ENCODE peak calls at places on chromosomes 7 and 10, in ten cellular contexts. A, J, P, S, D, F, H, X, N and V are unnamed samples.

GRCh38 chr7:78218051-78218450 is 419.5 kb downstream of the PHTF2 start:
- DNase-seq in A (no peak), J (peak; percentile 1), P (no peak), S (peak; percentile 89), D (no peak), F (no peak), H (no peak), X (no peak), N (no peak), V (no peak)

GRCh38 chr7:35371221-35371620 is 117.3 kb upstream of the TBX20 start:
- DNase-seq in A (no peak), J (no peak), P (no peak), S (no peak), D (no peak), F (no peak), H (no peak), X (no peak), N (no peak), V (no peak)

GRCh38 chr10:104766341-104766740 is 125.3 kb downstream of the SORCS3 start:
- DNase-seq in A (no peak), J (peak; percentile 39), P (no peak), S (peak; percentile 55), D (peak; percentile 9), F (no peak), H (no peak), X (peak; percentile 15), N (no peak), V (peak; percentile 43)

GRCh38 chr10:32982293-32982709 is 24.3 kb upstream of the ITGB1 start:
- DNase-seq in A (no peak), J (peak; percentile 89), P (no peak), S (peak; percentile 94), D (no peak), F (no peak), H (peak; percentile 19), X (peak; percentile 65), N (no peak), V (peak; percentile 93)

GRCh38 chr7:106952658-106953231 is 87.7 kb downstream of the PIK3CG start:
- DNase-seq in A (no peak), J (peak; percentile 46), P (no peak), S (no peak), D (peak; percentile 42), F (no peak), H (no peak), X (no peak), N (no peak), V (no peak)

GRCh38 chr10:78741541-78741940 is 327.2 kb upstream of the ZMIZ1 start:
- DNase-seq in A (no peak), J (no peak), P (no peak), S (peak; percentile 85), D (no peak), F (no peak), H (peak; percentile 45), X (peak; percentile 34), N (no peak), V (peak; percentile 65)

GRCh38 chr7:99258501-99258900 is 14.1 kb upstream of the MYH16 start:
- DNase-seq in A (no peak), J (peak; percentile 46), P (no peak), S (peak; percentile 23), D (no peak), F (no peak), H (no peak), X (no peak), N (no peak), V (no peak)

GRCh38 chr7:29277436-29278215 is 83.1 kb downstream of the CHN2 start:
- DNase-seq in A (no peak), J (no peak), P (no peak), S (no peak), D (no peak), F (no peak), H (no peak), X (no peak), N (peak; percentile 24), V (no peak)

GRCh38 chr10:121154310-121154709 is 303.1 kb downstream of the WDR11 start:
- DNase-seq in A (no peak), J (peak; percentile 30), P (no peak), S (no peak), D (no peak), F (no peak), H (no peak), X (no peak), N (no peak), V (no peak)

GRCh38 chr7:158572000-158572828 is 15.4 kb downstream of the PTPRN2 start:
- DNase-seq in A (no peak), J (no peak), P (no peak), S (peak; percentile 4), D (peak; percentile 40), F (peak; percentile 66), H (no peak), X (no peak), N (peak; percentile 27), V (no peak)

GRCh38 chr7:50121269-50121668 is 28.2 kb upstream of the ZPBP start:
- DNase-seq in A (no peak), J (no peak), P (no peak), S (no peak), D (no peak), F (no peak), H (no peak), X (no peak), N (no peak), V (no peak)

GRCh38 chr7:129635300-129636029 is 23.9 kb downstream of the NRF1 start:
- DNase-seq in A (peak; percentile 57), J (peak; percentile 62), P (no peak), S (peak; percentile 79), D (peak; percentile 81), F (peak; percentile 88), H (peak; percentile 76), X (peak; percentile 70), N (peak; percentile 73), V (peak; percentile 72)
- TF ChIP-seq CTCF in A (peak; percentile 79), J (peak; percentile 93), P (peak; percentile 88), S (peak; percentile 97), D (peak; percentile 68), F (peak; percentile 99), H (peak; percentile 81), X (peak; percentile 96), N (peak; percentile 84), V (peak; percentile 93)

GRCh38 chr7:87342231-87342630 is 3.2 kb upstream of the CROT start:
- DNase-seq in A (no peak), J (no peak), P (no peak), S (no peak), D (no peak), F (no peak), H (no peak), X (no peak), N (no peak), V (peak; percentile 6)

GRCh38 chr7:87347207-87347606 is 1.7 kb downstream of the CROT start:
- DNase-seq in A (no peak), J (no peak), P (no peak), S (no peak), D (no peak), F (no peak), H (no peak), X (no peak), N (no peak), V (no peak)

GRCh38 chr7:87345166-87345927 is at the start of gene CROT:
- DNase-seq in A (peak; percentile 97), J (peak; percentile 92), P (peak; percentile 59), S (peak; percentile 90), D (peak; percentile 97), F (peak; percentile 96), H (peak; percentile 97), X (peak; percentile 75), N (peak; percentile 91), V (peak; percentile 95)

GRCh38 chr7:87345962-87346371 is 503 bp downstream of the CROT start:
- DNase-seq in A (no peak), J (peak; percentile 41), P (no peak), S (no peak), D (no peak), F (no peak), H (peak; percentile 9), X (no peak), N (no peak), V (peak; percentile 9)

DNA sequence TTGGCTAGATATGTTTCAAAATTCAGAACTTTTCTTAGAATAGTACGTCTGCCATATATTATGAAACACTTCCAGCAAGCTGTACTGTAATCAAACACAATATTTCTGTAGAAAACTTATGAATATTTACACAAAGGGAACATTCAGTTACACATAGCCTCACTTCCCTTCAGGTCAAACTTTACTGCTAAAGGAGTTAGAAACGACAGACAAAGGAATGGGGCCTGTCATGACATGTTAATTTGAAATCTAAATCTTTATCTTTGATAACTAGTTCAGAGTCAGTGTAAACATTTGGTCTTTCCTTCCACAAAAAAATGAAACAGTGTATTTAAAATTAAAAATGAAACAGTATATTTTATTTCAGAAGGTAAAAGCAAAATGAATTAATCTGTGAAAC is 1.0 kb upstream of the CROT start:
- DNase-seq in A (no peak), J (peak; percentile 58), P (no peak), S (no peak), D (no peak), F (peak; percentile 16), H (no peak), X (no peak), N (no peak), V (peak; percentile 19)
- H3K4me3 ChIP-seq in A (peak overlapping the region; percentile 85), J (peak overlapping the region; percentile 96), P (peak overlapping the region; percentile 77), S (peak overlapping the region; percentile 79), D (no peak overlapping the region), F (peak overlapping the region; percentile 78), H (peak overlapping the region; percentile 46), X (peak overlapping the region; percentile 66), N (peak overlapping the region; percentile 85), V (peak overlapping the region; percentile 78)

DNA sequence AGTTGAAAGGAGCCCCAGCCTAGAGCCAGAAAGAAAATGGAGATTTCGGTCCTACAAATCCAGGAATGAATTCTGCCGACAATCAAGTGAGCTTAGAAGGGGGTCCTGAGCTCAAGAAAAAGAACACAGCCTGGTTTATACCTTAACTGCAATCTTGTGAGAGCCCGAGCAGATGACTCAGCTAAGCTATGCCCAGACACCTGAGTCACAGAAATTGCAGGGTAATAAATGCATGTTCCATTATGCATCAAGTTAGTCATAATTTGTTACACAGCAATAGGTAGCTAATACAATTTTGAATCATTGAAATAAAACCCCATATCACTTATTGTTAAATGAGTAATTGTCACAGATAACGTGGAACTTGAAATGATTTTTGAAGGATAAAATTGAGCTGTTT is 111.8 kb upstream of the FOXP2 start:
- DNase-seq in A (no peak), J (peak; percentile 47), P (no peak), S (peak; percentile 14), D (no peak), F (no peak), H (no peak), X (no peak), N (no peak), V (no peak)
- TF ChIP-seq CTCF in A (no peak), J (no peak), P (no peak), S (no peak), D (no peak), F (no peak), H (no peak), X (no peak), N (no peak), V (no peak)

DNA sequence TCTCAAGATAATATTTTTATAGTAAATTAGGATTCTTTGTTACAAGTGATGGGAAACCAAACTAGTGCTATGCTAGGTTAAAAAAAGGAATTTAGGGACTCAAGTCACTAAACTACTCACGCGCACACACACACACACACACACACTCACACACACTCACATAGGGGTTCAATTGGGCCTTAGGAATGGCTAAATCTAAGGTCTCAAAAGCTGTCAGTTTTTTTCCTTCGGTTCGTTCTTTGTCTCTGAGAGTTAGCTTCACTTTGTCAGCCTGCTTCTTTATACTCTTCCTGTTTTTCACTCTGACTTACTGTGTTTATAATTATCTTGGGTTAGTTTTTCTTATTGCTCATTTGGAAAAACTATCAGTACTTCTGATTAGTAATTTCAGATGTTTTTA is 138.9 kb downstream of the ADK start:
- DNase-seq in A (no peak), J (no peak), P (no peak), S (peak; percentile 31), D (no peak), F (no peak), H (no peak), X (no peak), N (no peak), V (no peak)
- H3K4me3 ChIP-seq in A (no peak overlapping the region), J (no peak overlapping the region), P (no peak overlapping the region), S (no peak overlapping the region), D (no peak overlapping the region), F (no peak overlapping the region), H (no peak overlapping the region), X (no peak overlapping the region), N (no peak overlapping the region), V (no peak overlapping the region)